ENCODE peak calls at places on chromosomes 3 and 15, in seven cellular contexts. O is activated CD4-positive, alpha-beta T cell treated with anti-CD3 and anti-CD28 coated beads for 48 hours; I is NCI-H1092; K is GM06990; V is cardiac muscle cell; A is neural progenitor cell; Y is hepatic stellate cell. U is an unnamed sample.

GRCh38 chr15:36230741-36231140 is 348.7 kb upstream of the CDIN1 start:
- DNase-seq in K (no peak), A (no peak), Y (peak; percentile 7), O (no peak), I (no peak), V (no peak), U (no peak)

GRCh38 chr15:48722764-48723661 is 77.5 kb upstream of the FBN1 start:
- DNase-seq in A (no peak), I (no peak), V (peak; percentile 51), Y (peak; percentile 53), K (no peak), O (no peak), U (no peak)

GRCh38 chr15:25825215-25825614 is 37.9 kb downstream of the ATP10A start:
- DNase-seq in I (no peak), O (no peak), V (no peak), K (no peak), A (no peak), Y (no peak), U (no peak)

GRCh38 chr3:15753056-15753710 is 44.6 kb downstream of the ANKRD28 start:
- DNase-seq in I (no peak), Y (no peak), A (peak; percentile 43), O (no peak), K (no peak), V (peak; percentile 20), U (peak; percentile 5)

GRCh38 chr3:86982883-86983282 is 8.1 kb downstream of the VGLL3 start:
- DNase-seq in K (no peak), A (no peak), O (no peak), I (no peak), Y (peak; percentile 64), V (peak; percentile 95), U (no peak)

GRCh38 chr3:52388933-52389332 is 56.0 kb downstream of the SEMA3G start:
- DNase-seq in I (no peak), O (no peak), V (no peak), K (no peak), Y (no peak), A (no peak), U (no peak)

GRCh38 chr3:112646623-112647022 is 5.7 kb upstream of the CCDC80 start:
- DNase-seq in V (no peak), A (no peak), O (no peak), K (no peak), Y (no peak), I (no peak), U (no peak)

GRCh38 chr3:126682046-126682445 is 22.0 kb upstream of the CHCHD6 start:
- DNase-seq in A (no peak), I (no peak), O (no peak), K (no peak), Y (no peak), V (no peak), U (no peak)

GRCh38 chr3:169354774-169355501 is 308.6 kb downstream of the MECOM start:
- DNase-seq in Y (no peak), A (peak; percentile 87), K (no peak), V (no peak), O (no peak), I (peak; percentile 96), U (peak; percentile 71)

GRCh38 chr15:100765458-100766224 is 114.0 kb upstream of the ALDH1A3 start:
- DNase-seq in V (no peak), O (no peak), I (no peak), K (no peak), Y (no peak), A (no peak), U (no peak)

GRCh38 chr3:142976621-142977398 is 13.3 kb upstream of the PAQR9 start:
- DNase-seq in O (no peak), A (no peak), K (no peak), Y (peak; percentile 78), V (peak; percentile 95), I (no peak), U (no peak)

U was measured in neuronal stem cell.